ENCODE peak calls at places on chromosomes 4 and X, in seven cellular contexts. M is HCEC 1CT; J is C1 segment of cervical spinal cord; R is stimulated activated CD8-positive, alpha-beta memory T cell treated with anti-CD3 and anti-CD28 coated beads, Interleukin-15, amount 100 ng/mL, for 24 hours; T is NCI-H1417; O is MM.1S; F is substantia nigra. U is an unnamed sample.

GRCh38 chr4:18736551-18736950 is 715.0 kb upstream of the LCORL start:
- DNase-seq in M (no peak), J (no peak), R (no peak), T (no peak), O (no peak), F (no peak), U (no peak)

GRCh38 chr4:47752214-47752613 is 85.7 kb downstream of the CORIN start:
- DNase-seq in M (no peak), J (no peak), R (no peak), T (peak), O (no peak), F (no peak), U (no peak)

GRCh38 chr4:77701111-77701510 is 95.5 kb downstream of the CXCL13 start:
- DNase-seq in M (no peak), J (no peak), R (no peak), T (no peak), O (no peak), F (no peak), U (no peak)

GRCh38 chrX:13283968-13284914 is 35.6 kb downstream of the ATXN3L start:
- DNase-seq in M (peak), J (no peak), R (no peak), T (peak), O (no peak), F (no peak), U (peak)

GRCh38 chr4:56680266-56680665 is 830 bp downstream of the HOPX start:
- DNase-seq in M (no peak), J (no peak), R (no peak), T (no peak), O (no peak), F (no peak), U (no peak)

GRCh38 chr4:71732706-71733105 is 51.2 kb downstream of the GC start:
- DNase-seq in M (peak), J (no peak), R (no peak), T (peak), O (peak), F (no peak), U (no peak)

GRCh38 chr4:107751670-107752069 is 31.6 kb upstream of the PAPSS1 start:
- DNase-seq in M (no peak), J (no peak), R (no peak), T (no peak), O (no peak), F (no peak), U (no peak)

GRCh38 chr4:105145913-105146285 is 777 bp upstream of the TET2 start:
- DNase-seq in M (no peak), J (no peak), R (no peak), T (no peak), O (no peak), F (no peak), U (no peak)

GRCh38 chr4:84877051-84877833 is 89.2 kb downstream of the WDFY3 start:
- DNase-seq in M (peak), J (no peak), R (no peak), T (no peak), O (no peak), F (no peak), U (no peak)

GRCh38 chrX:121308276-121308805 is 260.9 kb downstream of the GLUD2 start:
- DNase-seq in M (no peak), J (no peak), R (peak), T (peak), O (peak), F (peak), U (no peak)

GRCh38 chr4:12644261-12644660 is 839.9 kb downstream of the RAB28 start:
- DNase-seq in M (no peak), J (no peak), R (no peak), T (no peak), O (peak), F (no peak), U (no peak)

GRCh38 chr4:21768349-21769310 is 179.9 kb downstream of the KCNIP4 start:
- DNase-seq in M (peak), J (no peak), R (no peak), T (peak), O (peak), F (peak), U (no peak)

GRCh38 chr4:40763228-40763716 is 13.5 kb downstream of the NSUN7 start:
- DNase-seq in M (peak), J (no peak), R (no peak), T (no peak), O (peak), F (no peak), U (no peak)

GRCh38 chr4:139918994-139919393 is 235.0 kb downstream of the MAML3 start:
- DNase-seq in M (no peak), J (no peak), R (no peak), T (no peak), O (no peak), F (no peak), U (no peak)

GRCh38 chr4:176742211-176742610 is 50.5 kb downstream of the VEGFC start:
- DNase-seq in M (no peak), J (no peak), R (no peak), T (no peak), O (no peak), F (no peak), U (no peak)

GRCh38 chrX:107549504-107549903 is 78.8 kb upstream of the PRPS1 start:
- DNase-seq in M (no peak), J (no peak), R (no peak), T (no peak), O (no peak), F (no peak), U (no peak)

GRCh38 chr4:76821661-76822060 is 76.3 kb downstream of the SOWAHB start:
- DNase-seq in M (peak), J (no peak), R (no peak), T (no peak), O (no peak), F (no peak), U (no peak)

GRCh38 chr4:66564901-66565648 is 894.8 kb upstream of the EPHA5 start:
- DNase-seq in M (peak), J (no peak), R (no peak), T (peak), O (no peak), F (no peak), U (no peak)

GRCh38 chr4:4859010-4859798 is at the start of gene MSX1:
- DNase-seq in M (peak), J (peak), R (peak), T (peak), O (peak), F (peak), U (peak)

GRCh38 chrX:16839852-16840460 is 30.2 kb downstream of the RBBP7 start:
- DNase-seq in M (peak), J (no peak), R (no peak), T (no peak), O (no peak), F (no peak), U (no peak)

GRCh38 chr4:156884183-156884582 is 87.4 kb downstream of the PDGFC start:
- DNase-seq in M (no peak), J (no peak), R (no peak), T (no peak), O (no peak), F (no peak), U (no peak)

GRCh38 chrX:46620505-46620904 is 46.9 kb downstream of the CHST7 start:
- DNase-seq in M (peak), J (no peak), R (no peak), T (no peak), O (no peak), F (no peak), U (no peak)

GRCh38 chr4:146105464-146105863 is 70.1 kb upstream of the LSM6 start:
- DNase-seq in M (no peak), J (no peak), R (no peak), T (no peak), O (no peak), F (no peak), U (no peak)

GRCh38 chr4:168710353-168710946 is 213.6 kb downstream of the PALLD start:
- DNase-seq in M (peak), J (no peak), R (no peak), T (peak), O (peak), F (peak), U (no peak)

GRCh38 chrX:37956223-37956622 is 50.1 kb upstream of the SYTL5 start:
- DNase-seq in M (no peak), J (no peak), R (no peak), T (no peak), O (no peak), F (no peak), U (no peak)